ENCODE peak calls at places on chromosomes 1 and 21, in nine cellular contexts. Y is cardiac fibroblast; Q is stimulated activated CD8-positive, alpha-beta memory T cell treated with anti-CD3 and anti-CD28 coated beads, Interleukin-7, amount 100 ng/mL, for 24 hours; K is H1; N is hypothalamus; B is NCI-H748 treated with DMSO at 0.1 percent for 48 hours; O is NCI-H446; L is heart right ventricle; P is AG04450. U is an unnamed sample.

GRCh38 chr1:51372561-51372960 is 42.2 kb upstream of the TTC39A start:
- DNase-seq in Y (no peak), Q (no peak), K (no peak), N (no peak), B (no peak), O (no peak), L (no peak), P (no peak), U (no peak)

GRCh38 chr1:205512059-205513045 is 7.9 kb downstream of the CDK18 start:
- DNase-seq in Y (peak; percentile 8), Q (no peak), K (no peak), N (no peak), B (no peak), O (no peak), L (peak; percentile 65), P (no peak), U (no peak)

GRCh38 chr21:45324430-45325205 is 36.9 kb upstream of the POFUT2 start:
- DNase-seq in Y (no peak), Q (no peak), K (no peak), N (no peak), B (no peak), O (no peak), L (peak; percentile 36), P (no peak), U (no peak)

GRCh38 chr1:243851129-243851756 is 1.2 kb upstream of the AKT3 start:
- DNase-seq in Y (no peak), Q (no peak), K (no peak), N (no peak), B (peak; percentile 38), O (no peak), L (no peak), P (no peak), U (no peak)

GRCh38 chr1:200774311-200774710 is 35.6 kb downstream of the CAMSAP2 start:
- DNase-seq in Y (peak; percentile 22), Q (no peak), K (no peak), N (no peak), B (no peak), O (no peak), L (no peak), P (no peak), U (no peak)

GRCh38 chr1:170498896-170499295 is 33.1 kb upstream of the GORAB start:
- DNase-seq in Y (no peak), Q (no peak), K (no peak), N (no peak), B (no peak), O (no peak), L (no peak), P (no peak), U (no peak)

GRCh38 chr1:167667536-167667935 is 37.5 kb downstream of the RCSD1 start:
- DNase-seq in Y (no peak), Q (no peak), K (no peak), N (no peak), B (no peak), O (no peak), L (no peak), P (no peak), U (no peak)

GRCh38 chr1:236103646-236104218 is 38.6 kb upstream of the GPR137B start:
- DNase-seq in Y (peak; percentile 70), Q (no peak), K (peak; percentile 68), N (no peak), B (peak; percentile 35), O (peak; percentile 4), L (no peak), P (no peak), U (no peak)

GRCh38 chr1:186404454-186405051 is 28.9 kb downstream of the ODR4 start:
- DNase-seq in Y (peak; percentile 91), Q (no peak), K (no peak), N (no peak), B (peak; percentile 48), O (peak; percentile 33), L (no peak), P (peak; percentile 11), U (no peak)

GRCh38 chr1:6614019-6614952 is 755 bp downstream of the PHF13 start:
- DNase-seq in Y (peak; percentile 43), Q (no peak), K (peak; percentile 65), N (no peak), B (no peak), O (no peak), L (peak; percentile 65), P (no peak), U (no peak)

GRCh38 chr1:64981602-64981981 is 15.2 kb upstream of the JAK1 start:
- DNase-seq in Y (no peak), Q (no peak), K (no peak), N (no peak), B (peak; percentile 25), O (no peak), L (no peak), P (no peak), U (no peak)

GRCh38 chr1:193062698-193063463 is 3.5 kb downstream of the RO60 start:
- DNase-seq in Y (no peak), Q (no peak), K (no peak), N (no peak), B (no peak), O (no peak), L (no peak), P (no peak), U (no peak)

GRCh38 chr1:65066766-65067490 is 81.1 kb upstream of the AK4 start:
- DNase-seq in Y (peak; percentile 95), Q (peak; percentile 49), K (peak; percentile 73), N (peak; percentile 40), B (no peak), O (peak; percentile 37), L (peak; percentile 93), P (no peak), U (no peak)

GRCh38 chr1:180188679-180189175 is 34.1 kb downstream of the QSOX1 start:
- DNase-seq in Y (no peak), Q (no peak), K (no peak), N (no peak), B (no peak), O (no peak), L (no peak), P (no peak), U (no peak)

GRCh38 chr1:246786606-246787238 is 62.5 kb downstream of the SCCPDH start:
- DNase-seq in Y (no peak), Q (no peak), K (no peak), N (no peak), B (peak; percentile 23), O (no peak), L (no peak), P (no peak), U (no peak)

GRCh38 chr1:30834249-30834648 is 74.3 kb downstream of the SDC3 start:
- DNase-seq in Y (no peak), Q (no peak), K (no peak), N (no peak), B (no peak), O (no peak), L (no peak), P (no peak), U (no peak)

GRCh38 chr21:32826317-32827167 is 55.0 kb upstream of the PAXBP1 start:
- DNase-seq in Y (peak; percentile 75), Q (no peak), K (no peak), N (no peak), B (peak; percentile 23), O (no peak), L (no peak), P (peak; percentile 20), U (peak; percentile 14)

GRCh38 chr1:93722081-93723031 is 40.7 kb upstream of the BCAR3 start:
- DNase-seq in Y (peak; percentile 53), Q (no peak), K (no peak), N (no peak), B (no peak), O (no peak), L (peak; percentile 76), P (no peak), U (no peak)

GRCh38 chr21:46223217-46223616 is 5.4 kb downstream of the LSS start:
- DNase-seq in Y (no peak), Q (no peak), K (no peak), N (no peak), B (no peak), O (no peak), L (no peak), P (no peak), U (no peak)

GRCh38 chr1:87754036-87754603 is 425.4 kb downstream of the LMO4 start:
- DNase-seq in Y (no peak), Q (no peak), K (no peak), N (no peak), B (no peak), O (no peak), L (no peak), P (no peak), U (no peak)

GRCh38 chr1:225733254-225733653 is 44.4 kb upstream of the SRP9 start:
- DNase-seq in Y (peak; percentile 26), Q (no peak), K (no peak), N (no peak), B (no peak), O (no peak), L (no peak), P (no peak), U (no peak)

GRCh38 chr1:109307363-109308021 is 681 bp upstream of the MYBPHL start:
- DNase-seq in Y (no peak), Q (no peak), K (no peak), N (no peak), B (no peak), O (peak; percentile 45), L (peak; percentile 52), P (no peak), U (no peak)

GRCh38 chr1:210384625-210385024 is 55.9 kb downstream of the HHAT start:
- DNase-seq in Y (no peak), Q (no peak), K (no peak), N (no peak), B (no peak), O (no peak), L (no peak), P (no peak), U (no peak)

GRCh38 chr21:34728479-34728878 is 59.7 kb downstream of the CLIC6 start:
- DNase-seq in Y (no peak), Q (no peak), K (no peak), N (no peak), B (peak; percentile 60), O (no peak), L (no peak), P (no peak), U (no peak)

GRCh38 chr1:28507646-28508434 is 2.0 kb downstream of the RCC1 start:
- DNase-seq in Y (no peak), Q (no peak), K (no peak), N (no peak), B (no peak), O (no peak), L (no peak), P (no peak), U (no peak)

GRCh38 chr1:96234299-96234698 is 487.3 kb upstream of the PTBP2 start:
- DNase-seq in Y (peak; percentile 75), Q (no peak), K (no peak), N (no peak), B (peak; percentile 92), O (peak; percentile 40), L (peak; percentile 10), P (no peak), U (no peak)

GRCh38 chr1:79848316-79848715 is 841.8 kb upstream of the ADGRL4 start:
- DNase-seq in Y (no peak), Q (no peak), K (no peak), N (no peak), B (no peak), O (no peak), L (no peak), P (no peak), U (peak; percentile 22)

GRCh38 chr1:163589735-163590134 is 268.0 kb downstream of the NUF2 start:
- DNase-seq in Y (no peak), Q (no peak), K (no peak), N (no peak), B (no peak), O (no peak), L (no peak), P (no peak), U (no peak)

GRCh38 chr1:197884173-197884572 is 18.3 kb upstream of the C1orf53 start:
- DNase-seq in Y (no peak), Q (no peak), K (no peak), N (no peak), B (no peak), O (no peak), L (no peak), P (no peak), U (no peak)

GRCh38 chr1:19872190-19872589 is 10.0 kb upstream of the OTUD3 start:
- DNase-seq in Y (no peak), Q (no peak), K (no peak), N (no peak), B (peak; percentile 88), O (no peak), L (no peak), P (no peak), U (peak; percentile 71)

GRCh38 chr1:57034713-57035112 is 68.9 kb upstream of the C8B start:
- DNase-seq in Y (no peak), Q (no peak), K (no peak), N (no peak), B (no peak), O (no peak), L (no peak), P (no peak), U (no peak)

U was measured in epithelial cell of prostate.